ENCODE peak calls at places on chromosomes 1 and 21, in five cellular contexts. T is cardiac muscle cell, U is NB4, H is PC-3, J is tibial artery. G is an unnamed sample.

GRCh38 chr1:38607526-38607925 is 252.0 kb downstream of the RRAGC start:
- DNase-seq in T (no peak), U (no peak), H (no peak), J (no peak), G (no peak)

GRCh38 chr1:61142726-61143500 is 60.6 kb downstream of the NFIA start:
- DNase-seq in T (no peak), U (no peak), H (peak; percentile 80), J (no peak), G (no peak)

GRCh38 chr21:20814090-20814489 is 184.1 kb upstream of the NCAM2 start:
- DNase-seq in T (no peak), U (no peak), H (no peak), J (no peak), G (no peak)

GRCh38 chr1:244224487-244225430 is 173.7 kb downstream of the ZBTB18 start:
- DNase-seq in T (peak; percentile 76), U (peak; percentile 94), H (no peak), J (peak; percentile 72), G (no peak)

GRCh38 chr1:170520601-170521000 is 11.4 kb upstream of the GORAB start:
- DNase-seq in T (no peak), U (no peak), H (peak; percentile 69), J (no peak), G (no peak)

GRCh38 chr1:34320081-34320480 is 143.4 kb downstream of the C1orf94 start:
- DNase-seq in T (no peak), U (no peak), H (peak; percentile 1), J (no peak), G (no peak)

GRCh38 chr1:92240034-92240433 is 22.3 kb downstream of the C1orf146 start:
- DNase-seq in T (no peak), U (no peak), H (no peak), J (no peak), G (no peak)

GRCh38 chr1:234544094-234544579 is 65.2 kb upstream of the TARBP1 start:
- DNase-seq in T (peak; percentile 98), U (no peak), H (peak; percentile 78), J (peak; percentile 73), G (peak; percentile 77)

GRCh38 chr1:167229719-167230385 is 9.2 kb downstream of the POU2F1 start:
- DNase-seq in T (peak; percentile 8), U (peak; percentile 62), H (peak; percentile 23), J (no peak), G (no peak)

GRCh38 chr1:44592208-44593145 is 81.8 kb downstream of the TMEM53 start:
- DNase-seq in T (no peak), U (no peak), H (no peak), J (no peak), G (no peak)

GRCh38 chr21:21232320-21232719 is 234.1 kb downstream of the NCAM2 start:
- DNase-seq in T (peak; percentile 82), U (peak; percentile 36), H (peak; percentile 17), J (no peak), G (no peak)

GRCh38 chr21:40681164-40681859 is 165.6 kb downstream of the DSCAM start:
- DNase-seq in T (no peak), U (no peak), H (no peak), J (no peak), G (no peak)

GRCh38 chr1:193301746-193302145 is 115.3 kb upstream of the B3GALT2 start:
- DNase-seq in T (no peak), U (no peak), H (no peak), J (no peak), G (no peak)

GRCh38 chr1:180366386-180367068 is 135.8 kb downstream of the ACBD6 start:
- DNase-seq in T (peak; percentile 40), U (no peak), H (peak; percentile 6), J (no peak), G (no peak)

GRCh38 chr21:26115346-26115745 is 55.2 kb downstream of the APP start:
- DNase-seq in T (peak; percentile 41), U (no peak), H (peak; percentile 70), J (no peak), G (no peak)

GRCh38 chr1:40708750-40709099 is 17.2 kb downstream of the NFYC start:
- DNase-seq in T (peak; percentile 91), U (no peak), H (peak; percentile 66), J (no peak), G (peak; percentile 59)

GRCh38 chr1:244394346-244394745 is 57.4 kb downstream of the ADSS2 start:
- DNase-seq in T (no peak), U (no peak), H (no peak), J (no peak), G (no peak)

DNA sequence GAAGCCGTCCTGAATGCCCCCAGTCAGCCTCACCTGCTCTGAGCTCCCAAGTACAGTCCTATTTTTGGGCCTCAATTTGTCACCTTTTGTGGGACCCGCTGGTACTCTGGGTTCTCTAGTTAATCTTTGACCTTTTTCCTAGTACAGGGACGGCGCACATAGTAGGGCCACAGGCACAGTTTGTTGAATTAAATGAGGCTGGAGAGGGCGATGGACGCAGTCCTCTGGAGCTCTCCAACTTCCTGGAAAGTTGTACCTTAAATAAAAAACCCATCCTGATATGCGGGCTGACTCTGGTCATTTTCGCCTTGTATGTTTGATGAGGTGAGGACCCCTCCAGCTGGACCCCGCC is 4.8 kb downstream of the FAM110D start:
- DNase-seq in T (no peak), U (no peak), H (no peak), J (no peak), G (no peak)
- H3K4me3 ChIP-seq in T (peak overlapping the region; percentile 30), U (no peak overlapping the region), H (peak overlapping the region; percentile 65), J (peak overlapping the region; percentile 44), G (no peak overlapping the region)

DNA sequence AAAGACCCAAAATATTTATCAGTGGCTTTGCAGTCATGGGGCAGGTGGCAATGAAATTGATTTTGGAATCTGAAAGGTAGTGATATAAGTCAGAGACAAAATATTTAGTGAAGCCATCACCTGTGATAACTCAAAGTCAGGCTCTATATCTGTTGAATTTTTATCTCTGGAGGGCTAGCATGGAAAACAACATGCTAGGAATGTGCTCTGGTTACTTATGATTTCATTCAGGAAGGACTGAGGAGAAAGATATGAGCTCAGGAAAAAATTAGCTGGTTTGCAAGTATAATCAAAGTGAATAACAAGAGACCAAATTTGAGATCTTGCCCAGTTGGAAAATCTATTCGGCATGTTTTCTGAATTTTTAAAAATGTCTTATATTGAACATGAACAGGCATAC is 364.6 kb upstream of the LRRC7 start:
- DNase-seq in T (no peak), U (no peak), H (no peak), J (no peak), G (no peak)
- TF ChIP-seq CTCF in T (no peak), U (no peak), H (no peak), J (no peak), G (no peak)

DNA sequence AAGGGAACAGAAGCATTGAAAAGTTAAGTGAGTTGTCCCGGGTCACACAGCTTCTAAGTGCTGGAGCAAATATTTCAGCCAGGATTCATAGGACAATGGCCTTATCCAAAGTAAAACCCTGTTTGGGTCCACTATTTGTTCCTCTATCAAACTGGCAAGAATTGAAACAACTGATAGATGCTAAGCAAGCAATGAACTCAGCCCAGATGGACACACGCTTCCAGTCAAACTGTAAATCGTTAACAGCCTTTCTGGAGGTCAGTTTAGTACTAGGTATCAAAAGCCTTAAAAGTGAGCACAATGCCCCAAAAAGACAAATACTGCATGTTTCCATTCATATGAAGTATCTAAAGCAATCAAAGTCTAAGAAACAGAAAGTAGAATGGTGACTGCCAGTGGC is 779 bp upstream of the SVBP start:
- DNase-seq in T (no peak), U (no peak), H (no peak), J (no peak), G (no peak)
- H3K4me3 ChIP-seq in T (no peak overlapping the region), U (peak overlapping the region; percentile 62), H (peak overlapping the region; percentile 86), J (no peak overlapping the region), G (no peak overlapping the region)

DNA sequence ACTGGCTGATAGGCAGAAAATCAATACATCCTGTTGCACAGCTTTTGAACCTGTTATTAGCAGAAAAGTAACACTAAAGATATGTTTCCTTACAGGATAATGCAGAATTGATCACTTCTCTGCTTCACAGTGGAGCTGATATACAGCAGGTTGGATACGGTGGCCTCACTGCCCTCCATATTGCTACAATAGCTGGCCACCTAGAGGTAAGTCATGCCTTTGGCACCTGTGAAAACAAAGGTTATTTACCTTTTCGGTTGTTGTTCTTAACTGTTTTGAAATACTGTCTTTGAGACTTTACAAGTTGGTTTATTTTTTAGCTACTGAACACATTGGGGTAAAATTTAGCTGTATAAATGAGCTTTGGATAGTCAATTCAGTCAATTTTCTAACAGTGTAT is 36.3 kb downstream of the TNNI3K start:
- DNase-seq in T (no peak), U (no peak), H (no peak), J (no peak), G (no peak)
- TF ChIP-seq CTCF in T (no peak), U (no peak), H (peak; percentile 26), J (no peak), G (no peak)

DNA sequence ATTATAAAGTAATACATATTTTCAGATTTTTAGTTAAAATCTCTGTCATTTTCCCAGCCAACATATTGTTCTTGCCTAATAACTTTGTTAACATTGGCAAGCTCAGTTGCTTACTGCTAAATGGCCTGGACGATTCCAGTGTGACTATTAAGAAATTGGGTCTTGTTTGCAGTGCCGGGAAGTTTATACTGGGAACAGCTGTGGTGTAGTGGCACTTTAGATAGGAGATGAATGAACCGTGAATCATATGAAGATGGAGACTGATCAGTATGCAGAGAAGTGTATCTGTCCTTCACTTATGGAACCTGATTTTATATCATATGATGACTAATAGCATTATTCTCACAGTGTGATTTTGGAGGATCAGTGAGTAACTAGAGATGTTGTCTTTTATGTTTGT is 3.3 kb downstream of the CHRM3 start:
- DNase-seq in T (no peak), U (no peak), H (peak; percentile 72), J (no peak), G (no peak)
- H3K4me3 ChIP-seq in T (no peak overlapping the region), U (no peak overlapping the region), H (no peak overlapping the region), J (no peak overlapping the region), G (no peak overlapping the region)

GRCh38 chr1:72182859-72183258 is 99.5 kb downstream of the NEGR1 start:
- DNase-seq in T (no peak), U (no peak), H (no peak), J (no peak), G (no peak)

GRCh38 chr1:72184099-72184695 is 98.1 kb downstream of the NEGR1 start:
- DNase-seq in T (peak; percentile 10), U (no peak), H (no peak), J (no peak), G (no peak)

DNA sequence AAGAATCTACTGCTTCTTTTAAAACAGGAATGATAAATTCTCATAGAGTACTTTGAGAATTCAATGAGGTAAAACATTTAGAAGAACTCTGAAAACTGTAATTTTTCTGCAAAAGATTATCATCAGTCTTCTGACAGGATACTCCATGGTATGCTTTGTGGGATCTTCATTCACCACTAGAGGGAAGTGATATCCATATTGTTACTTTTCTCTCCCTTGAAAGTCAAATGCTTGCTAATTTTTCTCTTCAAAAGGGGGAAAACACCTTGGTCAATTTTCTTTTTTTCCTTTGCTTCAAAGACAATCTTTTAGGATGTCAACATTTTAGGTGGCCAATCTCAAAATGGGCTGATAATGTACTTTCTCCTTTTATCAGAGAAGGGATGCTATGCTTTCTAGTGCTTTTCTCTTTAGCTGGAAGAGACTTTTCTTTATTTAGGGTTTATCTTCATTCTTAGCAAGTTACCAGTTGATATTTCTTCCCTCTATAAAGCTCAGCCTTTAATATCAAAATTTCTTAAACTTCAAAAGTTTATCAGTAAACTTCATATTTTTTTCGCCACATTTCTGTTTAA is 95.5 kb downstream of the NEGR1 start:
- DNase-seq in T (peak; percentile 46), U (peak; percentile 14), H (peak; percentile 59), J (no peak), G (no peak)
- TF ChIP-seq CTCF in T (peak; percentile 64), U (peak; percentile 36), H (peak; percentile 88), J (peak; percentile 39), G (peak; percentile 67)